ENCODE peak calls at places on chromosome X, in eight cellular contexts. One of them, this sample, is unnamed.

GRCh38 chrX:1222511-1223252 is 10.2 kb upstream of the CRLF2 start:
- DNase-seq in mesenchymal stem cell: peak; percentile 61
- DNase-seq in psoas muscle: no peak
- DNase-seq in uterus: no peak
- DNase-seq in K562: no peak
- DNase-seq in cardiac muscle cell: no peak
- DNase-seq in MM.1S: no peak
- DNase-seq in aorta: no peak
- DNase-seq in this sample: no peak

GRCh38 chrX:38275615-38276014 is 51.7 kb downstream of the RPGR start:
- DNase-seq in mesenchymal stem cell: peak; percentile 82
- DNase-seq in psoas muscle: no peak
- DNase-seq in uterus: no peak
- DNase-seq in K562: no peak
- DNase-seq in cardiac muscle cell: no peak
- DNase-seq in MM.1S: no peak
- DNase-seq in aorta: no peak
- DNase-seq in this sample: no peak

GRCh38 chrX:86322913-86323312 is 174.7 kb downstream of the DACH2 start:
- DNase-seq in mesenchymal stem cell: no peak
- DNase-seq in psoas muscle: no peak
- DNase-seq in uterus: no peak
- DNase-seq in K562: no peak
- DNase-seq in cardiac muscle cell: no peak
- DNase-seq in MM.1S: no peak
- DNase-seq in aorta: no peak
- DNase-seq in this sample: peak; percentile 0

GRCh38 chrX:154799554-154800348 is 5.5 kb downstream of the MPP1 start:
- DNase-seq in mesenchymal stem cell: peak; percentile 24
- DNase-seq in psoas muscle: no peak
- DNase-seq in uterus: no peak
- DNase-seq in K562: no peak
- DNase-seq in cardiac muscle cell: no peak
- DNase-seq in MM.1S: no peak
- DNase-seq in aorta: no peak
- DNase-seq in this sample: no peak

GRCh38 chrX:18424482-18425198 is 768 bp upstream of the CDKL5 start:
- DNase-seq in mesenchymal stem cell: peak; percentile 63
- DNase-seq in psoas muscle: no peak
- DNase-seq in uterus: peak; percentile 22
- DNase-seq in K562: no peak
- DNase-seq in cardiac muscle cell: peak; percentile 53
- DNase-seq in MM.1S: peak; percentile 33
- DNase-seq in aorta: peak; percentile 51
- DNase-seq in this sample: peak; percentile 68

GRCh38 chrX:40006025-40007017 is 91.4 kb downstream of the BCOR start:
- DNase-seq in mesenchymal stem cell: peak; percentile 35
- DNase-seq in psoas muscle: peak; percentile 60
- DNase-seq in uterus: peak; percentile 64
- DNase-seq in K562: no peak
- DNase-seq in cardiac muscle cell: peak; percentile 62
- DNase-seq in MM.1S: peak; percentile 18
- DNase-seq in aorta: peak; percentile 61
- DNase-seq in this sample: no peak

GRCh38 chrX:131675596-131676194 is 131.8 kb downstream of the OR13H1 start:
- DNase-seq in mesenchymal stem cell: peak; percentile 34
- DNase-seq in psoas muscle: no peak
- DNase-seq in uterus: no peak
- DNase-seq in K562: peak; percentile 32
- DNase-seq in cardiac muscle cell: peak; percentile 44
- DNase-seq in MM.1S: peak; percentile 52
- DNase-seq in aorta: no peak
- DNase-seq in this sample: peak; percentile 2

GRCh38 chrX:16603822-16604221 is 46.1 kb upstream of the S100G start:
- DNase-seq in mesenchymal stem cell: no peak
- DNase-seq in psoas muscle: no peak
- DNase-seq in uterus: no peak
- DNase-seq in K562: no peak
- DNase-seq in cardiac muscle cell: no peak
- DNase-seq in MM.1S: no peak
- DNase-seq in aorta: no peak
- DNase-seq in this sample: no peak

GRCh38 chrX:112734250-112734649 is 54.5 kb upstream of the LHFPL1 start:
- DNase-seq in mesenchymal stem cell: peak; percentile 3
- DNase-seq in psoas muscle: peak; percentile 17
- DNase-seq in uterus: no peak
- DNase-seq in K562: no peak
- DNase-seq in cardiac muscle cell: no peak
- DNase-seq in MM.1S: no peak
- DNase-seq in aorta: peak; percentile 57
- DNase-seq in this sample: peak; percentile 8

GRCh38 chrX:81241753-81242152 is 39.9 kb downstream of the SH3BGRL start:
- DNase-seq in mesenchymal stem cell: no peak
- DNase-seq in psoas muscle: no peak
- DNase-seq in uterus: no peak
- DNase-seq in K562: no peak
- DNase-seq in cardiac muscle cell: no peak
- DNase-seq in MM.1S: no peak
- DNase-seq in aorta: no peak
- DNase-seq in this sample: no peak

GRCh38 chrX:786441-786881 is 155.9 kb downstream of the SHOX start:
- DNase-seq in mesenchymal stem cell: no peak
- DNase-seq in psoas muscle: no peak
- DNase-seq in uterus: no peak
- DNase-seq in K562: no peak
- DNase-seq in cardiac muscle cell: no peak
- DNase-seq in MM.1S: no peak
- DNase-seq in aorta: no peak
- DNase-seq in this sample: no peak

GRCh38 chrX:11953615-11954014 is 184.7 kb upstream of the FRMPD4 start:
- DNase-seq in mesenchymal stem cell: peak; percentile 92
- DNase-seq in psoas muscle: no peak
- DNase-seq in uterus: no peak
- DNase-seq in K562: no peak
- DNase-seq in cardiac muscle cell: no peak
- DNase-seq in MM.1S: no peak
- DNase-seq in aorta: no peak
- DNase-seq in this sample: no peak

GRCh38 chrX:150533863-150534262 is 34.6 kb upstream of the MTM1 start:
- DNase-seq in mesenchymal stem cell: no peak
- DNase-seq in psoas muscle: no peak
- DNase-seq in uterus: no peak
- DNase-seq in K562: peak; percentile 35
- DNase-seq in cardiac muscle cell: no peak
- DNase-seq in MM.1S: no peak
- DNase-seq in aorta: no peak
- DNase-seq in this sample: no peak

GRCh38 chrX:83509246-83509801 is 1.2 kb downstream of the POU3F4 start:
- DNase-seq in mesenchymal stem cell: no peak
- DNase-seq in psoas muscle: no peak
- DNase-seq in uterus: no peak
- DNase-seq in K562: no peak
- DNase-seq in cardiac muscle cell: no peak
- DNase-seq in MM.1S: no peak
- DNase-seq in aorta: no peak
- DNase-seq in this sample: no peak

GRCh38 chrX:84737471-84737871 is 235.2 kb upstream of the HDX start:
- DNase-seq in mesenchymal stem cell: no peak
- DNase-seq in psoas muscle: no peak
- DNase-seq in uterus: peak; percentile 55
- DNase-seq in K562: no peak
- DNase-seq in cardiac muscle cell: no peak
- DNase-seq in MM.1S: no peak
- DNase-seq in aorta: peak; percentile 51
- DNase-seq in this sample: no peak

GRCh38 chrX:7076245-7076661 is 71.3 kb upstream of the STS start:
- DNase-seq in mesenchymal stem cell: no peak
- DNase-seq in psoas muscle: no peak
- DNase-seq in uterus: no peak
- DNase-seq in K562: no peak
- DNase-seq in cardiac muscle cell: no peak
- DNase-seq in MM.1S: no peak
- DNase-seq in aorta: no peak
- DNase-seq in this sample: no peak

GRCh38 chrX:7074135-7074907 is 73.2 kb upstream of the STS start:
- DNase-seq in mesenchymal stem cell: peak; percentile 4
- DNase-seq in psoas muscle: no peak
- DNase-seq in uterus: no peak
- DNase-seq in K562: no peak
- DNase-seq in cardiac muscle cell: no peak
- DNase-seq in MM.1S: no peak
- DNase-seq in aorta: no peak
- DNase-seq in this sample: no peak

GRCh38 chrX:7074908-7075204 is 72.7 kb upstream of the STS start:
- DNase-seq in mesenchymal stem cell: no peak
- DNase-seq in psoas muscle: no peak
- DNase-seq in uterus: no peak
- DNase-seq in K562: no peak
- DNase-seq in cardiac muscle cell: no peak
- DNase-seq in MM.1S: no peak
- DNase-seq in aorta: no peak
- DNase-seq in this sample: no peak

GRCh38 chrX:7077241-7077909 is 70.1 kb upstream of the STS start:
- DNase-seq in mesenchymal stem cell: no peak
- DNase-seq in psoas muscle: no peak
- DNase-seq in uterus: no peak
- DNase-seq in K562: no peak
- DNase-seq in cardiac muscle cell: no peak
- DNase-seq in MM.1S: no peak
- DNase-seq in aorta: no peak
- DNase-seq in this sample: no peak

DNA sequence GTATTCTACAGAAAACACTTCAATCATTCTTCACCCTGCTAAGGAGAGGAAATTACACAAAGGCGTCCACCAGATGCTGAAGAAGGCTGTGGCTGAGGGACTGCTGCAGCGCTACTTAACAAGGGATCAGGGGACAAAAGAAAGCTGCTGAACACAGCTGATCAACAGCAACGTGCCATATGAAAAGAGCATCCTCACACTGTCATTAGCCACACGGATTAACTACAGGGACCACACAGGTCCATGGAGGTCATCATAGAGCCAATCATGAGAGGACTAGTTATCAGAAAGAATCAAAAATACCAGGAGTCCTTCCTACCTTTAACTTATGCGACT is 69.6 kb upstream of the STS start:
- DNase-seq in mesenchymal stem cell: no peak
- DNase-seq in psoas muscle: no peak
- DNase-seq in uterus: no peak
- DNase-seq in K562: no peak
- DNase-seq in cardiac muscle cell: no peak
- DNase-seq in MM.1S: no peak
- DNase-seq in aorta: no peak
- DNase-seq in this sample: no peak
- H3K4me1 ChIP-seq in mesenchymal stem cell: peaks cover 9% of the 10 kb centered on the region
- H3K4me1 ChIP-seq in psoas muscle: no peaks in the 10 kb centered on the region
- H3K4me1 ChIP-seq in uterus: no peaks in the 10 kb centered on the region
- H3K4me1 ChIP-seq in K562: no peaks in the 10 kb centered on the region
- H3K4me1 ChIP-seq in cardiac muscle cell: no peaks in the 10 kb centered on the region
- H3K4me1 ChIP-seq in MM.1S: peaks cover 8% of the 10 kb centered on the region
- H3K4me1 ChIP-seq in aorta: no peaks in the 10 kb centered on the region
- H3K4me1 ChIP-seq in this sample: peaks cover 11% of the 10 kb centered on the region

GRCh38 chrX:19750028-19750786 is 137.2 kb downstream of the SH3KBP1 start:
- DNase-seq in mesenchymal stem cell: peak; percentile 29
- DNase-seq in psoas muscle: no peak
- DNase-seq in uterus: no peak
- DNase-seq in K562: no peak
- DNase-seq in cardiac muscle cell: no peak
- DNase-seq in MM.1S: no peak
- DNase-seq in aorta: no peak
- DNase-seq in this sample: no peak
- H3K4me1 ChIP-seq in mesenchymal stem cell: no peaks in the 10 kb centered on the region
- H3K4me1 ChIP-seq in psoas muscle: no peaks in the 10 kb centered on the region
- H3K4me1 ChIP-seq in uterus: no peaks in the 10 kb centered on the region
- H3K4me1 ChIP-seq in K562: no peaks in the 10 kb centered on the region
- H3K4me1 ChIP-seq in cardiac muscle cell: no peaks in the 10 kb centered on the region
- H3K4me1 ChIP-seq in MM.1S: peaks cover 23% of the 10 kb centered on the region
- H3K4me1 ChIP-seq in aorta: no peaks in the 10 kb centered on the region
- H3K4me1 ChIP-seq in this sample: peaks cover 98% of the 10 kb centered on the region

GRCh38 chrX:41559662-41560061 is 112.5 kb downstream of the NYX start:
- DNase-seq in mesenchymal stem cell: peak; percentile 73
- DNase-seq in psoas muscle: no peak
- DNase-seq in uterus: peak; percentile 28
- DNase-seq in K562: peak; percentile 29
- DNase-seq in cardiac muscle cell: no peak
- DNase-seq in MM.1S: no peak
- DNase-seq in aorta: no peak
- DNase-seq in this sample: no peak
- H3K4me1 ChIP-seq in mesenchymal stem cell: no peaks in the 10 kb centered on the region
- H3K4me1 ChIP-seq in psoas muscle: no peaks in the 10 kb centered on the region
- H3K4me1 ChIP-seq in uterus: no peaks in the 10 kb centered on the region
- H3K4me1 ChIP-seq in K562: peaks cover 5% of the 10 kb centered on the region
- H3K4me1 ChIP-seq in cardiac muscle cell: peaks cover 10% of the 10 kb centered on the region
- H3K4me1 ChIP-seq in MM.1S: peaks cover 53% of the 10 kb centered on the region
- H3K4me1 ChIP-seq in aorta: no peaks in the 10 kb centered on the region
- H3K4me1 ChIP-seq in this sample: peaks cover 20% of the 10 kb centered on the region

GRCh38 chrX:10011261-10011931 is 44.2 kb downstream of the CLDN34 start:
- DNase-seq in mesenchymal stem cell: peak; percentile 73
- DNase-seq in psoas muscle: no peak
- DNase-seq in uterus: no peak
- DNase-seq in K562: no peak
- DNase-seq in cardiac muscle cell: no peak
- DNase-seq in MM.1S: no peak
- DNase-seq in aorta: no peak
- DNase-seq in this sample: no peak

GRCh38 chrX:10011991-10012390 is 44.8 kb downstream of the CLDN34 start:
- DNase-seq in mesenchymal stem cell: peak; percentile 37
- DNase-seq in psoas muscle: no peak
- DNase-seq in uterus: no peak
- DNase-seq in K562: no peak
- DNase-seq in cardiac muscle cell: no peak
- DNase-seq in MM.1S: no peak
- DNase-seq in aorta: no peak
- DNase-seq in this sample: no peak

GRCh38 chrX:10014462-10015373 is 47.6 kb downstream of the CLDN34 start:
- DNase-seq in mesenchymal stem cell: peak; percentile 88
- DNase-seq in psoas muscle: peak; percentile 88
- DNase-seq in uterus: peak; percentile 89
- DNase-seq in K562: peak; percentile 84
- DNase-seq in cardiac muscle cell: peak; percentile 78
- DNase-seq in MM.1S: peak; percentile 66
- DNase-seq in aorta: peak; percentile 95
- DNase-seq in this sample: peak; percentile 77

GRCh38 chrX:10010686-10011085 is 43.5 kb downstream of the CLDN34 start:
- DNase-seq in mesenchymal stem cell: peak; percentile 76
- DNase-seq in psoas muscle: no peak
- DNase-seq in uterus: no peak
- DNase-seq in K562: no peak
- DNase-seq in cardiac muscle cell: no peak
- DNase-seq in MM.1S: no peak
- DNase-seq in aorta: no peak
- DNase-seq in this sample: no peak

DNA sequence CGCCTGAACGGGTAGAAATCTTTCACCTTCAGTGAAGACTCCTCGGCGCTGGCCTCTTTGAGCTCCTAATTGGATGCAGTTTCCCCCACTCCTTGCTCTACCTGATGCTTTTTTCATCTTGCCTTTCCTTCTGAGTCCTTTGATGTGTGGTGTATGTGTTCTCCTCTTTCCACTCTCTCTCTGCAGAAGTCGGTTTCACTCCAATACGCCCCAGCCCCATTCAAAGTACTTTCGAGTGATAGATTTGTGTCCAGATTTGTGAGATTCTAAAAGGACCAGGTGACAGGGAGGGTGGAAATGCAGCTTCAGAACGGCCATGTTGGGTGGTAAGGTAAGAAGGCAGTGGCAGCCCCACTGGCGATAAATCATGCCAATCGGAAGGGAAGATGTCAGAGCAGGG is 45.6 kb downstream of the CLDN34 start:
- DNase-seq in mesenchymal stem cell: no peak
- DNase-seq in psoas muscle: no peak
- DNase-seq in uterus: no peak
- DNase-seq in K562: no peak
- DNase-seq in cardiac muscle cell: no peak
- DNase-seq in MM.1S: no peak
- DNase-seq in aorta: no peak
- DNase-seq in this sample: no peak
- H3K4me1 ChIP-seq in mesenchymal stem cell: peaks cover 2% of the 10 kb centered on the region
- H3K4me1 ChIP-seq in psoas muscle: peaks cover 4% of the 10 kb centered on the region
- H3K4me1 ChIP-seq in uterus: no peaks in the 10 kb centered on the region
- H3K4me1 ChIP-seq in K562: no peaks in the 10 kb centered on the region
- H3K4me1 ChIP-seq in cardiac muscle cell: no peaks in the 10 kb centered on the region
- H3K4me1 ChIP-seq in MM.1S: peaks cover 2% of the 10 kb centered on the region
- H3K4me1 ChIP-seq in aorta: no peaks in the 10 kb centered on the region
- H3K4me1 ChIP-seq in this sample: peaks cover 37% of the 10 kb centered on the region